ENCODE peak calls at places on chromosomes 13 and 19, in six cellular contexts. P, Q, F, O, T and Y are unnamed samples.

GRCh38 chr13:98486412-98486811 is 90.5 kb downstream of the STK24 start:
- DNase-seq in P (no peak), Q (no peak), T (no peak), F (no peak), O (no peak), Y (no peak)

GRCh38 chr19:58518261-58519086 is 1.1 kb downstream of the ZBTB45 start:
- DNase-seq in O (peak; percentile 72), Q (no peak), T (no peak), P (peak; percentile 45), F (no peak), Y (no peak)

GRCh38 chr13:80550856-80551532 is 210.1 kb upstream of the SPRY2 start:
- DNase-seq in T (no peak), P (no peak), O (no peak), F (no peak), Q (no peak), Y (no peak)

GRCh38 chr19:21166436-21166835 is 24.6 kb downstream of the ZNF431 start:
- DNase-seq in P (no peak), Q (no peak), F (no peak), O (no peak), T (no peak), Y (no peak)

GRCh38 chr19:13404236-13404635 is 102.0 kb downstream of the CACNA1A start:
- DNase-seq in T (peak; percentile 16), P (no peak), F (no peak), O (no peak), Q (no peak), Y (no peak)

GRCh38 chr19:15374796-15375440 is 4.7 kb downstream of the AKAP8 start:
- DNase-seq in O (no peak), Q (no peak), P (no peak), F (no peak), T (no peak), Y (no peak)

GRCh38 chr13:85853161-85853894 is 54.1 kb upstream of the SLITRK6 start:
- DNase-seq in T (no peak), O (no peak), F (no peak), Q (peak; percentile 81), P (peak; percentile 2), Y (no peak)

GRCh38 chr13:50588736-50589135 is 254.8 kb downstream of the DLEU7 start:
- DNase-seq in P (no peak), O (no peak), T (no peak), Q (no peak), F (no peak), Y (no peak)

GRCh38 chr13:112117955-112118302 is 51.0 kb downstream of the SOX1 start:
- DNase-seq in T (no peak), O (no peak), P (no peak), F (no peak), Q (no peak), Y (no peak)

GRCh38 chr13:104871456-104871855 is 1664.0 kb downstream of the EFNB2 start:
- DNase-seq in O (peak; percentile 58), F (no peak), P (no peak), Q (no peak), T (no peak), Y (no peak)

GRCh38 chr13:53783466-53783865 is 754.9 kb downstream of the OLFM4 start:
- DNase-seq in Q (no peak), F (no peak), T (peak; percentile 24), P (no peak), O (no peak), Y (no peak)

GRCh38 chr19:8552810-8553209 is 24.4 kb downstream of the MYO1F start:
- DNase-seq in P (peak; percentile 92), F (no peak), O (peak; percentile 81), Q (no peak), T (no peak), Y (no peak)

GRCh38 chr19:39671739-39672363 is 16.1 kb downstream of the LGALS16 start:
- DNase-seq in T (no peak), Q (no peak), O (peak; percentile 52), P (peak; percentile 35), F (peak; percentile 46), Y (peak; percentile 57)

GRCh38 chr19:11421607-11422098 is 2.5 kb upstream of the RGL3 start:
- DNase-seq in T (peak; percentile 28), F (no peak), O (no peak), P (peak; percentile 93), Q (no peak), Y (peak; percentile 33)

GRCh38 chr13:91904597-91904996 is 506.2 kb downstream of the GPC5 start:
- DNase-seq in Q (no peak), P (no peak), O (peak; percentile 2), T (no peak), F (no peak), Y (no peak)

GRCh38 chr13:54034047-54034446 is 1005.4 kb downstream of the OLFM4 start:
- DNase-seq in F (no peak), P (no peak), Q (no peak), O (no peak), T (no peak), Y (no peak)

GRCh38 chr19:55447421-55448174 is 4.5 kb upstream of the SHISA7 start:
- DNase-seq in O (peak; percentile 38), F (no peak), T (no peak), Q (no peak), P (peak; percentile 67), Y (no peak)

GRCh38 chr19:6465006-6465405 is 935 bp downstream of the CRB3 start:
- DNase-seq in P (peak; percentile 69), F (no peak), T (no peak), O (no peak), Q (no peak), Y (no peak)

GRCh38 chr19:6467384-6467783 is 3.3 kb downstream of the CRB3 start:
- DNase-seq in Q (no peak), F (no peak), P (no peak), O (no peak), T (no peak), Y (no peak)

GRCh38 chr19:6466526-6467248 is 2.6 kb downstream of the CRB3 start:
- DNase-seq in O (no peak), T (no peak), F (no peak), Q (no peak), P (no peak), Y (no peak)

GRCh38 chr19:6464070-6464873 is at the start of gene CRB3:
- DNase-seq in O (no peak), F (no peak), Q (peak; percentile 93), P (peak; percentile 97), T (peak; percentile 97), Y (peak; percentile 61)

GRCh38 chr19:6465663-6466062 is 1.6 kb downstream of the CRB3 start:
- DNase-seq in F (no peak), T (no peak), P (no peak), Q (no peak), O (no peak), Y (no peak)
- H3K4me3 ChIP-seq in F (no peak overlapping the region), T (no peak overlapping the region), P (no peak overlapping the region), Q (no peak overlapping the region), O (no peak overlapping the region), Y (no peak overlapping the region)

GRCh38 chr19:2984196-2984490 is 6.8 kb downstream of the TLE6 start:
- DNase-seq in Q (no peak), T (no peak), O (no peak), P (no peak), F (peak; percentile 78), Y (no peak)
- H3K4me3 ChIP-seq in Q (no peak overlapping the region), T (no peak overlapping the region), O (no peak overlapping the region), P (peak overlapping the region; percentile 29), F (peak overlapping the region; percentile 21), Y (no peak overlapping the region)

GRCh38 chr19:29528946-29529645 is 3.3 kb downstream of the VSTM2B start:
- DNase-seq in F (peak; percentile 26), P (peak; percentile 86), O (no peak), Q (no peak), T (no peak), Y (no peak)
- H3K4me3 ChIP-seq in F (no peak overlapping the region), P (peak overlapping the region; percentile 47), O (no peak overlapping the region), Q (no peak overlapping the region), T (no peak overlapping the region), Y (no peak overlapping the region)

GRCh38 chr19:5971714-5972354 is 6.1 kb downstream of the RANBP3 start:
- DNase-seq in T (no peak), F (no peak), O (no peak), P (no peak), Q (no peak), Y (no peak)

GRCh38 chr19:5967571-5967970 is 10.4 kb downstream of the RANBP3 start:
- DNase-seq in T (no peak), F (no peak), O (no peak), Q (no peak), P (no peak), Y (no peak)

GRCh38 chr19:5968431-5969373 is 9.2 kb downstream of the RANBP3 start:
- DNase-seq in T (peak; percentile 79), O (no peak), F (no peak), P (peak; percentile 58), Q (no peak), Y (no peak)

GRCh38 chr19:5967994-5968430 is 9.9 kb downstream of the RANBP3 start:
- DNase-seq in F (peak; percentile 67), O (peak; percentile 58), P (peak; percentile 88), Q (no peak), T (peak; percentile 73), Y (peak; percentile 49)

DNA sequence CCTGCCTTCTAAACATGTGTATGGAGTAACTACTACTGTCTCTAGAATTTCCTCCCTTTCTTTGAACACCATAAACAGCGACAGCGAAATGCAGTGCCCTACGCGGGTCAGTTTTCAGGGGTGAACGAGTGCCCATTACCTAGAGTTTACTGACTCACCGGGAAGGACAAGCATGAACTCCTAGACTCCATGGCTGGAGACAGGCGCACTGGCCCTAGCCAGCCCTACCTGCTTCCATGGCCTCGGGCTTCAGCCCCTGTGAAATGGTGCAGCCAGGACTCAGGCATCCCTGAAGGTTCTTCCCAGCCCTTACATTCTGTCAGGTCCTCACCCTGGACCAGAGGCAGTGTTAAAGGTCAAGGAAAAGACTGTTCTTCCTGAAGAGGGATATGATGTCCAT is 8.5 kb downstream of the RANBP3 start:
- DNase-seq in F (no peak), Q (no peak), O (no peak), P (no peak), T (no peak), Y (no peak)
- H3K4me3 ChIP-seq in F (no peak overlapping the region), Q (no peak overlapping the region), O (no peak overlapping the region), P (no peak overlapping the region), T (no peak overlapping the region), Y (no peak overlapping the region)